ENCODE peak calls at places on chromosome 21, in six cellular contexts. One of them, this sample, is unnamed.

GRCh38 chr21:46131721-46132651 is 23.4 kb downstream of the FTCD start:
- DNase-seq in cerebellum: no peak
- DNase-seq in hippocampal formation: no peak
- DNase-seq in stimulated activated CD8-positive, alpha-beta memory T cell treated with anti-CD3 and anti-CD28 coated beads, Interleukin-12 subunit alpha, Interleukin-12 subunit beta, amount 100 ng/mL, for 4 hours: no peak
- DNase-seq in activated naive CD4-positive, alpha-beta T cell treated with Interleukin-2 at 50 U/mL for 16 hours: no peak
- DNase-seq in activated CD4-positive, alpha-beta T cell treated with anti-CD3 and anti-CD28 coated beads, Interleukin-2, amount 50 U/mL, for 48 hours: no peak
- DNase-seq in this sample: no peak

GRCh38 chr21:29034678-29035077 is 10.2 kb downstream of the USP16 start:
- DNase-seq in activated CD4-positive, alpha-beta T cell treated with anti-CD3 and anti-CD28 coated beads, Interleukin-2, amount 50 U/mL, for 48 hours: no peak
- DNase-seq in stimulated activated CD8-positive, alpha-beta memory T cell treated with anti-CD3 and anti-CD28 coated beads, Interleukin-12 subunit alpha, Interleukin-12 subunit beta, amount 100 ng/mL, for 4 hours: no peak
- DNase-seq in cerebellum: no peak
- DNase-seq in activated naive CD4-positive, alpha-beta T cell treated with Interleukin-2 at 50 U/mL for 16 hours: no peak
- DNase-seq in hippocampal formation: no peak
- DNase-seq in this sample: no peak

GRCh38 chr21:26846036-26846931 is 1.1 kb upstream of the ADAMTS1 start:
- DNase-seq in activated naive CD4-positive, alpha-beta T cell treated with Interleukin-2 at 50 U/mL for 16 hours: no peak
- DNase-seq in stimulated activated CD8-positive, alpha-beta memory T cell treated with anti-CD3 and anti-CD28 coated beads, Interleukin-12 subunit alpha, Interleukin-12 subunit beta, amount 100 ng/mL, for 4 hours: no peak
- DNase-seq in cerebellum: peak
- DNase-seq in hippocampal formation: peak
- DNase-seq in activated CD4-positive, alpha-beta T cell treated with anti-CD3 and anti-CD28 coated beads, Interleukin-2, amount 50 U/mL, for 48 hours: peak
- DNase-seq in this sample: peak

GRCh38 chr21:21463456-21463855 is 465.2 kb downstream of the NCAM2 start:
- DNase-seq in cerebellum: no peak
- DNase-seq in stimulated activated CD8-positive, alpha-beta memory T cell treated with anti-CD3 and anti-CD28 coated beads, Interleukin-12 subunit alpha, Interleukin-12 subunit beta, amount 100 ng/mL, for 4 hours: no peak
- DNase-seq in activated naive CD4-positive, alpha-beta T cell treated with Interleukin-2 at 50 U/mL for 16 hours: no peak
- DNase-seq in activated CD4-positive, alpha-beta T cell treated with anti-CD3 and anti-CD28 coated beads, Interleukin-2, amount 50 U/mL, for 48 hours: no peak
- DNase-seq in hippocampal formation: no peak
- DNase-seq in this sample: no peak

GRCh38 chr21:32777269-32777668 is 5.7 kb upstream of the PAXBP1 start:
- DNase-seq in stimulated activated CD8-positive, alpha-beta memory T cell treated with anti-CD3 and anti-CD28 coated beads, Interleukin-12 subunit alpha, Interleukin-12 subunit beta, amount 100 ng/mL, for 4 hours: no peak
- DNase-seq in activated naive CD4-positive, alpha-beta T cell treated with Interleukin-2 at 50 U/mL for 16 hours: no peak
- DNase-seq in hippocampal formation: no peak
- DNase-seq in activated CD4-positive, alpha-beta T cell treated with anti-CD3 and anti-CD28 coated beads, Interleukin-2, amount 50 U/mL, for 48 hours: no peak
- DNase-seq in cerebellum: no peak
- DNase-seq in this sample: no peak

GRCh38 chr21:33123396-33124120 is 53.6 kb downstream of the OLIG1 start:
- DNase-seq in hippocampal formation: no peak
- DNase-seq in activated CD4-positive, alpha-beta T cell treated with anti-CD3 and anti-CD28 coated beads, Interleukin-2, amount 50 U/mL, for 48 hours: no peak
- DNase-seq in activated naive CD4-positive, alpha-beta T cell treated with Interleukin-2 at 50 U/mL for 16 hours: no peak
- DNase-seq in stimulated activated CD8-positive, alpha-beta memory T cell treated with anti-CD3 and anti-CD28 coated beads, Interleukin-12 subunit alpha, Interleukin-12 subunit beta, amount 100 ng/mL, for 4 hours: no peak
- DNase-seq in cerebellum: no peak
- DNase-seq in this sample: no peak

GRCh38 chr21:45865106-45865835 is 116.3 kb upstream of the COL6A1 start:
- DNase-seq in activated CD4-positive, alpha-beta T cell treated with anti-CD3 and anti-CD28 coated beads, Interleukin-2, amount 50 U/mL, for 48 hours: no peak
- DNase-seq in hippocampal formation: no peak
- DNase-seq in activated naive CD4-positive, alpha-beta T cell treated with Interleukin-2 at 50 U/mL for 16 hours: no peak
- DNase-seq in stimulated activated CD8-positive, alpha-beta memory T cell treated with anti-CD3 and anti-CD28 coated beads, Interleukin-12 subunit alpha, Interleukin-12 subunit beta, amount 100 ng/mL, for 4 hours: no peak
- DNase-seq in cerebellum: no peak
- DNase-seq in this sample: peak

GRCh38 chr21:45887788-45888187 is 93.8 kb upstream of the COL6A1 start:
- DNase-seq in stimulated activated CD8-positive, alpha-beta memory T cell treated with anti-CD3 and anti-CD28 coated beads, Interleukin-12 subunit alpha, Interleukin-12 subunit beta, amount 100 ng/mL, for 4 hours: no peak
- DNase-seq in hippocampal formation: no peak
- DNase-seq in activated CD4-positive, alpha-beta T cell treated with anti-CD3 and anti-CD28 coated beads, Interleukin-2, amount 50 U/mL, for 48 hours: no peak
- DNase-seq in activated naive CD4-positive, alpha-beta T cell treated with Interleukin-2 at 50 U/mL for 16 hours: no peak
- DNase-seq in cerebellum: no peak
- DNase-seq in this sample: no peak

GRCh38 chr21:42988234-42988965 is 14.0 kb downstream of the PKNOX1 start:
- DNase-seq in activated CD4-positive, alpha-beta T cell treated with anti-CD3 and anti-CD28 coated beads, Interleukin-2, amount 50 U/mL, for 48 hours: no peak
- DNase-seq in stimulated activated CD8-positive, alpha-beta memory T cell treated with anti-CD3 and anti-CD28 coated beads, Interleukin-12 subunit alpha, Interleukin-12 subunit beta, amount 100 ng/mL, for 4 hours: no peak
- DNase-seq in cerebellum: no peak
- DNase-seq in hippocampal formation: no peak
- DNase-seq in activated naive CD4-positive, alpha-beta T cell treated with Interleukin-2 at 50 U/mL for 16 hours: no peak
- DNase-seq in this sample: no peak

GRCh38 chr21:35619184-35619583 is 441.1 kb downstream of the SETD4 start:
- DNase-seq in activated naive CD4-positive, alpha-beta T cell treated with Interleukin-2 at 50 U/mL for 16 hours: no peak
- DNase-seq in hippocampal formation: no peak
- DNase-seq in stimulated activated CD8-positive, alpha-beta memory T cell treated with anti-CD3 and anti-CD28 coated beads, Interleukin-12 subunit alpha, Interleukin-12 subunit beta, amount 100 ng/mL, for 4 hours: no peak
- DNase-seq in cerebellum: no peak
- DNase-seq in activated CD4-positive, alpha-beta T cell treated with anti-CD3 and anti-CD28 coated beads, Interleukin-2, amount 50 U/mL, for 48 hours: no peak
- DNase-seq in this sample: peak

GRCh38 chr21:27190601-27191000 is 223.7 kb upstream of the ADAMTS5 start:
- DNase-seq in activated CD4-positive, alpha-beta T cell treated with anti-CD3 and anti-CD28 coated beads, Interleukin-2, amount 50 U/mL, for 48 hours: no peak
- DNase-seq in activated naive CD4-positive, alpha-beta T cell treated with Interleukin-2 at 50 U/mL for 16 hours: no peak
- DNase-seq in stimulated activated CD8-positive, alpha-beta memory T cell treated with anti-CD3 and anti-CD28 coated beads, Interleukin-12 subunit alpha, Interleukin-12 subunit beta, amount 100 ng/mL, for 4 hours: no peak
- DNase-seq in hippocampal formation: no peak
- DNase-seq in cerebellum: no peak
- DNase-seq in this sample: no peak

GRCh38 chr21:33587792-33588484 is 546 bp downstream of the DONSON start:
- DNase-seq in cerebellum: peak
- DNase-seq in activated naive CD4-positive, alpha-beta T cell treated with Interleukin-2 at 50 U/mL for 16 hours: no peak
- DNase-seq in activated CD4-positive, alpha-beta T cell treated with anti-CD3 and anti-CD28 coated beads, Interleukin-2, amount 50 U/mL, for 48 hours: peak
- DNase-seq in hippocampal formation: peak
- DNase-seq in stimulated activated CD8-positive, alpha-beta memory T cell treated with anti-CD3 and anti-CD28 coated beads, Interleukin-12 subunit alpha, Interleukin-12 subunit beta, amount 100 ng/mL, for 4 hours: no peak
- DNase-seq in this sample: peak

GRCh38 chr21:41764558-41765392 is 2.1 kb downstream of the RIPK4 start:
- DNase-seq in activated CD4-positive, alpha-beta T cell treated with anti-CD3 and anti-CD28 coated beads, Interleukin-2, amount 50 U/mL, for 48 hours: no peak
- DNase-seq in cerebellum: no peak
- DNase-seq in activated naive CD4-positive, alpha-beta T cell treated with Interleukin-2 at 50 U/mL for 16 hours: no peak
- DNase-seq in hippocampal formation: no peak
- DNase-seq in stimulated activated CD8-positive, alpha-beta memory T cell treated with anti-CD3 and anti-CD28 coated beads, Interleukin-12 subunit alpha, Interleukin-12 subunit beta, amount 100 ng/mL, for 4 hours: no peak
- DNase-seq in this sample: no peak

GRCh38 chr21:14603202-14603601 is 57.1 kb upstream of the SAMSN1 start:
- DNase-seq in activated naive CD4-positive, alpha-beta T cell treated with Interleukin-2 at 50 U/mL for 16 hours: no peak
- DNase-seq in activated CD4-positive, alpha-beta T cell treated with anti-CD3 and anti-CD28 coated beads, Interleukin-2, amount 50 U/mL, for 48 hours: no peak
- DNase-seq in stimulated activated CD8-positive, alpha-beta memory T cell treated with anti-CD3 and anti-CD28 coated beads, Interleukin-12 subunit alpha, Interleukin-12 subunit beta, amount 100 ng/mL, for 4 hours: no peak
- DNase-seq in cerebellum: no peak
- DNase-seq in hippocampal formation: no peak
- DNase-seq in this sample: peak

GRCh38 chr21:14995695-14996490 is 68.9 kb downstream of the NRIP1 start:
- DNase-seq in cerebellum: no peak
- DNase-seq in stimulated activated CD8-positive, alpha-beta memory T cell treated with anti-CD3 and anti-CD28 coated beads, Interleukin-12 subunit alpha, Interleukin-12 subunit beta, amount 100 ng/mL, for 4 hours: no peak
- DNase-seq in activated naive CD4-positive, alpha-beta T cell treated with Interleukin-2 at 50 U/mL for 16 hours: no peak
- DNase-seq in activated CD4-positive, alpha-beta T cell treated with anti-CD3 and anti-CD28 coated beads, Interleukin-2, amount 50 U/mL, for 48 hours: no peak
- DNase-seq in hippocampal formation: no peak
- DNase-seq in this sample: no peak

GRCh38 chr21:26169061-26169610 is 1.4 kb downstream of the APP start:
- DNase-seq in cerebellum: peak
- DNase-seq in stimulated activated CD8-positive, alpha-beta memory T cell treated with anti-CD3 and anti-CD28 coated beads, Interleukin-12 subunit alpha, Interleukin-12 subunit beta, amount 100 ng/mL, for 4 hours: no peak
- DNase-seq in hippocampal formation: peak
- DNase-seq in activated naive CD4-positive, alpha-beta T cell treated with Interleukin-2 at 50 U/mL for 16 hours: peak
- DNase-seq in activated CD4-positive, alpha-beta T cell treated with anti-CD3 and anti-CD28 coated beads, Interleukin-2, amount 50 U/mL, for 48 hours: peak
- DNase-seq in this sample: peak

GRCh38 chr21:34611528-34611927 is 3.4 kb downstream of the RCAN1 start:
- DNase-seq in cerebellum: no peak
- DNase-seq in hippocampal formation: no peak
- DNase-seq in activated naive CD4-positive, alpha-beta T cell treated with Interleukin-2 at 50 U/mL for 16 hours: no peak
- DNase-seq in stimulated activated CD8-positive, alpha-beta memory T cell treated with anti-CD3 and anti-CD28 coated beads, Interleukin-12 subunit alpha, Interleukin-12 subunit beta, amount 100 ng/mL, for 4 hours: no peak
- DNase-seq in activated CD4-positive, alpha-beta T cell treated with anti-CD3 and anti-CD28 coated beads, Interleukin-2, amount 50 U/mL, for 48 hours: no peak
- DNase-seq in this sample: no peak

GRCh38 chr21:38267136-38267535 is 10.3 kb downstream of the KCNJ15 start:
- DNase-seq in hippocampal formation: no peak
- DNase-seq in cerebellum: no peak
- DNase-seq in activated naive CD4-positive, alpha-beta T cell treated with Interleukin-2 at 50 U/mL for 16 hours: no peak
- DNase-seq in stimulated activated CD8-positive, alpha-beta memory T cell treated with anti-CD3 and anti-CD28 coated beads, Interleukin-12 subunit alpha, Interleukin-12 subunit beta, amount 100 ng/mL, for 4 hours: no peak
- DNase-seq in activated CD4-positive, alpha-beta T cell treated with anti-CD3 and anti-CD28 coated beads, Interleukin-2, amount 50 U/mL, for 48 hours: no peak
- DNase-seq in this sample: no peak

GRCh38 chr21:36676039-36676950 is 22.6 kb upstream of the SIM2 start:
- DNase-seq in cerebellum: no peak
- DNase-seq in stimulated activated CD8-positive, alpha-beta memory T cell treated with anti-CD3 and anti-CD28 coated beads, Interleukin-12 subunit alpha, Interleukin-12 subunit beta, amount 100 ng/mL, for 4 hours: no peak
- DNase-seq in hippocampal formation: no peak
- DNase-seq in activated naive CD4-positive, alpha-beta T cell treated with Interleukin-2 at 50 U/mL for 16 hours: no peak
- DNase-seq in activated CD4-positive, alpha-beta T cell treated with anti-CD3 and anti-CD28 coated beads, Interleukin-2, amount 50 U/mL, for 48 hours: no peak
- DNase-seq in this sample: no peak

GRCh38 chr21:36337099-36337509 is 17.1 kb downstream of the MORC3 start:
- DNase-seq in cerebellum: no peak
- DNase-seq in hippocampal formation: no peak
- DNase-seq in activated CD4-positive, alpha-beta T cell treated with anti-CD3 and anti-CD28 coated beads, Interleukin-2, amount 50 U/mL, for 48 hours: no peak
- DNase-seq in stimulated activated CD8-positive, alpha-beta memory T cell treated with anti-CD3 and anti-CD28 coated beads, Interleukin-12 subunit alpha, Interleukin-12 subunit beta, amount 100 ng/mL, for 4 hours: no peak
- DNase-seq in activated naive CD4-positive, alpha-beta T cell treated with Interleukin-2 at 50 U/mL for 16 hours: no peak
- DNase-seq in this sample: peak

GRCh38 chr21:43745772-43746517 is 27.0 kb downstream of the PDXK start:
- DNase-seq in activated naive CD4-positive, alpha-beta T cell treated with Interleukin-2 at 50 U/mL for 16 hours: no peak
- DNase-seq in activated CD4-positive, alpha-beta T cell treated with anti-CD3 and anti-CD28 coated beads, Interleukin-2, amount 50 U/mL, for 48 hours: no peak
- DNase-seq in stimulated activated CD8-positive, alpha-beta memory T cell treated with anti-CD3 and anti-CD28 coated beads, Interleukin-12 subunit alpha, Interleukin-12 subunit beta, amount 100 ng/mL, for 4 hours: no peak
- DNase-seq in cerebellum: no peak
- DNase-seq in hippocampal formation: no peak
- DNase-seq in this sample: no peak

GRCh38 chr21:26826801-26827200 is 18.4 kb downstream of the ADAMTS1 start:
- DNase-seq in activated CD4-positive, alpha-beta T cell treated with anti-CD3 and anti-CD28 coated beads, Interleukin-2, amount 50 U/mL, for 48 hours: no peak
- DNase-seq in hippocampal formation: no peak
- DNase-seq in activated naive CD4-positive, alpha-beta T cell treated with Interleukin-2 at 50 U/mL for 16 hours: no peak
- DNase-seq in cerebellum: no peak
- DNase-seq in stimulated activated CD8-positive, alpha-beta memory T cell treated with anti-CD3 and anti-CD28 coated beads, Interleukin-12 subunit alpha, Interleukin-12 subunit beta, amount 100 ng/mL, for 4 hours: no peak
- DNase-seq in this sample: no peak

GRCh38 chr21:39818557-39818956 is 48.7 kb upstream of the PCP4 start:
- DNase-seq in hippocampal formation: no peak
- DNase-seq in activated CD4-positive, alpha-beta T cell treated with anti-CD3 and anti-CD28 coated beads, Interleukin-2, amount 50 U/mL, for 48 hours: no peak
- DNase-seq in cerebellum: no peak
- DNase-seq in stimulated activated CD8-positive, alpha-beta memory T cell treated with anti-CD3 and anti-CD28 coated beads, Interleukin-12 subunit alpha, Interleukin-12 subunit beta, amount 100 ng/mL, for 4 hours: no peak
- DNase-seq in activated naive CD4-positive, alpha-beta T cell treated with Interleukin-2 at 50 U/mL for 16 hours: no peak
- DNase-seq in this sample: no peak

GRCh38 chr21:33491373-33492102 is at the start of gene DNAJC28:
- DNase-seq in activated CD4-positive, alpha-beta T cell treated with anti-CD3 and anti-CD28 coated beads, Interleukin-2, amount 50 U/mL, for 48 hours: peak
- DNase-seq in hippocampal formation: peak
- DNase-seq in cerebellum: peak
- DNase-seq in stimulated activated CD8-positive, alpha-beta memory T cell treated with anti-CD3 and anti-CD28 coated beads, Interleukin-12 subunit alpha, Interleukin-12 subunit beta, amount 100 ng/mL, for 4 hours: peak
- DNase-seq in activated naive CD4-positive, alpha-beta T cell treated with Interleukin-2 at 50 U/mL for 16 hours: peak
- DNase-seq in this sample: peak

GRCh38 chr21:38203229-38203628 is 53.6 kb upstream of the KCNJ15 start:
- DNase-seq in cerebellum: no peak
- DNase-seq in hippocampal formation: no peak
- DNase-seq in stimulated activated CD8-positive, alpha-beta memory T cell treated with anti-CD3 and anti-CD28 coated beads, Interleukin-12 subunit alpha, Interleukin-12 subunit beta, amount 100 ng/mL, for 4 hours: no peak
- DNase-seq in activated CD4-positive, alpha-beta T cell treated with anti-CD3 and anti-CD28 coated beads, Interleukin-2, amount 50 U/mL, for 48 hours: no peak
- DNase-seq in activated naive CD4-positive, alpha-beta T cell treated with Interleukin-2 at 50 U/mL for 16 hours: no peak
- DNase-seq in this sample: no peak

GRCh38 chr21:35377505-35378090 is 328.5 kb upstream of the RUNX1 start:
- DNase-seq in hippocampal formation: no peak
- DNase-seq in stimulated activated CD8-positive, alpha-beta memory T cell treated with anti-CD3 and anti-CD28 coated beads, Interleukin-12 subunit alpha, Interleukin-12 subunit beta, amount 100 ng/mL, for 4 hours: no peak
- DNase-seq in activated CD4-positive, alpha-beta T cell treated with anti-CD3 and anti-CD28 coated beads, Interleukin-2, amount 50 U/mL, for 48 hours: no peak
- DNase-seq in activated naive CD4-positive, alpha-beta T cell treated with Interleukin-2 at 50 U/mL for 16 hours: no peak
- DNase-seq in cerebellum: no peak
- DNase-seq in this sample: no peak

GRCh38 chr21:16438761-16439160 is 709.0 kb downstream of the USP25 start:
- DNase-seq in hippocampal formation: no peak
- DNase-seq in activated naive CD4-positive, alpha-beta T cell treated with Interleukin-2 at 50 U/mL for 16 hours: no peak
- DNase-seq in cerebellum: no peak
- DNase-seq in stimulated activated CD8-positive, alpha-beta memory T cell treated with anti-CD3 and anti-CD28 coated beads, Interleukin-12 subunit alpha, Interleukin-12 subunit beta, amount 100 ng/mL, for 4 hours: no peak
- DNase-seq in activated CD4-positive, alpha-beta T cell treated with anti-CD3 and anti-CD28 coated beads, Interleukin-2, amount 50 U/mL, for 48 hours: no peak
- DNase-seq in this sample: no peak